ENCODE peak calls at places on chromosomes 3 and 15, in five cellular contexts. One of them, this sample, is unnamed.

GRCh38 chr3:108389361-108389760 is 93.0 kb downstream of the HHLA2 start:
- DNase-seq in iPS-NIHi11: no peak
- DNase-seq in NCI-H2171 treated with DMSO at 0.1 percent for 48 hours: no peak
- DNase-seq in T-helper 2 cell: peak
- DNase-seq in NCI-H1092 treated with DMSO at 0.1 percent for 48 hours: peak
- DNase-seq in this sample: no peak

GRCh38 chr3:126472277-126473006 is 3.2 kb downstream of the ZXDC start:
- DNase-seq in NCI-H1092 treated with DMSO at 0.1 percent for 48 hours: peak
- DNase-seq in T-helper 2 cell: no peak
- DNase-seq in iPS-NIHi11: no peak
- DNase-seq in NCI-H2171 treated with DMSO at 0.1 percent for 48 hours: no peak
- DNase-seq in this sample: peak

GRCh38 chr15:52164631-52165265 is 26.4 kb downstream of the GNB5 start:
- DNase-seq in T-helper 2 cell: peak
- DNase-seq in iPS-NIHi11: no peak
- DNase-seq in NCI-H2171 treated with DMSO at 0.1 percent for 48 hours: no peak
- DNase-seq in NCI-H1092 treated with DMSO at 0.1 percent for 48 hours: no peak
- DNase-seq in this sample: no peak

GRCh38 chr3:49465269-49466034 is 4.6 kb upstream of the DAG1 start:
- DNase-seq in NCI-H2171 treated with DMSO at 0.1 percent for 48 hours: no peak
- DNase-seq in T-helper 2 cell: no peak
- DNase-seq in NCI-H1092 treated with DMSO at 0.1 percent for 48 hours: no peak
- DNase-seq in iPS-NIHi11: no peak
- DNase-seq in this sample: no peak

GRCh38 chr3:56621686-56622085 is 61.4 kb downstream of the TASOR start:
- DNase-seq in NCI-H1092 treated with DMSO at 0.1 percent for 48 hours: no peak
- DNase-seq in iPS-NIHi11: no peak
- DNase-seq in T-helper 2 cell: no peak
- DNase-seq in NCI-H2171 treated with DMSO at 0.1 percent for 48 hours: no peak
- DNase-seq in this sample: no peak

GRCh38 chr15:95368211-95368610 is 962.3 kb upstream of the NR2F2 start:
- DNase-seq in NCI-H1092 treated with DMSO at 0.1 percent for 48 hours: no peak
- DNase-seq in iPS-NIHi11: no peak
- DNase-seq in NCI-H2171 treated with DMSO at 0.1 percent for 48 hours: no peak
- DNase-seq in T-helper 2 cell: no peak
- DNase-seq in this sample: no peak

GRCh38 chr3:66822059-66823009 is 175.8 kb upstream of the KBTBD8 start:
- DNase-seq in NCI-H2171 treated with DMSO at 0.1 percent for 48 hours: peak
- DNase-seq in NCI-H1092 treated with DMSO at 0.1 percent for 48 hours: peak
- DNase-seq in iPS-NIHi11: peak
- DNase-seq in T-helper 2 cell: peak
- DNase-seq in this sample: peak

GRCh38 chr3:99960123-99960878 is 142.6 kb downstream of the CMSS1 start:
- DNase-seq in NCI-H2171 treated with DMSO at 0.1 percent for 48 hours: no peak
- DNase-seq in T-helper 2 cell: no peak
- DNase-seq in iPS-NIHi11: no peak
- DNase-seq in NCI-H1092 treated with DMSO at 0.1 percent for 48 hours: no peak
- DNase-seq in this sample: peak

GRCh38 chr3:130293247-130293646 is 52.2 kb upstream of the COL6A5 start:
- DNase-seq in NCI-H1092 treated with DMSO at 0.1 percent for 48 hours: no peak
- DNase-seq in NCI-H2171 treated with DMSO at 0.1 percent for 48 hours: no peak
- DNase-seq in iPS-NIHi11: no peak
- DNase-seq in T-helper 2 cell: no peak
- DNase-seq in this sample: no peak

GRCh38 chr15:41904487-41905359 is 10.9 kb upstream of the SPTBN5 start:
- DNase-seq in iPS-NIHi11: peak
- DNase-seq in NCI-H2171 treated with DMSO at 0.1 percent for 48 hours: peak
- DNase-seq in T-helper 2 cell: peak
- DNase-seq in NCI-H1092 treated with DMSO at 0.1 percent for 48 hours: peak
- DNase-seq in this sample: peak

GRCh38 chr3:195013411-195013810 is 257.5 kb downstream of the XXYLT1 start:
- DNase-seq in T-helper 2 cell: no peak
- DNase-seq in NCI-H1092 treated with DMSO at 0.1 percent for 48 hours: no peak
- DNase-seq in NCI-H2171 treated with DMSO at 0.1 percent for 48 hours: no peak
- DNase-seq in iPS-NIHi11: no peak
- DNase-seq in this sample: no peak

GRCh38 chr3:147002721-147003120 is 397.6 kb upstream of the PLSCR5 start:
- DNase-seq in iPS-NIHi11: no peak
- DNase-seq in T-helper 2 cell: no peak
- DNase-seq in NCI-H2171 treated with DMSO at 0.1 percent for 48 hours: no peak
- DNase-seq in NCI-H1092 treated with DMSO at 0.1 percent for 48 hours: no peak
- DNase-seq in this sample: peak

GRCh38 chr3:43894176-43895049 is 203.7 kb downstream of the ABHD5 start:
- DNase-seq in T-helper 2 cell: peak
- DNase-seq in NCI-H1092 treated with DMSO at 0.1 percent for 48 hours: peak
- DNase-seq in NCI-H2171 treated with DMSO at 0.1 percent for 48 hours: no peak
- DNase-seq in iPS-NIHi11: peak
- DNase-seq in this sample: peak

GRCh38 chr3:119870512-119870911 is 88.6 kb downstream of the NR1I2 start:
- DNase-seq in T-helper 2 cell: no peak
- DNase-seq in NCI-H1092 treated with DMSO at 0.1 percent for 48 hours: no peak
- DNase-seq in iPS-NIHi11: no peak
- DNase-seq in NCI-H2171 treated with DMSO at 0.1 percent for 48 hours: no peak
- DNase-seq in this sample: no peak

GRCh38 chr15:47398115-47398514 is 319.2 kb upstream of the SEMA6D start:
- DNase-seq in iPS-NIHi11: no peak
- DNase-seq in T-helper 2 cell: no peak
- DNase-seq in NCI-H1092 treated with DMSO at 0.1 percent for 48 hours: no peak
- DNase-seq in NCI-H2171 treated with DMSO at 0.1 percent for 48 hours: no peak
- DNase-seq in this sample: no peak

GRCh38 chr3:45817788-45818523 is 21.6 kb upstream of the SLC6A20 start:
- DNase-seq in NCI-H2171 treated with DMSO at 0.1 percent for 48 hours: peak
- DNase-seq in iPS-NIHi11: no peak
- DNase-seq in NCI-H1092 treated with DMSO at 0.1 percent for 48 hours: peak
- DNase-seq in T-helper 2 cell: no peak
- DNase-seq in this sample: peak

This sample was measured in GM03348.